ENCODE peak calls at places on chromosomes 13 and 19, in eight cellular contexts. G is iris pigment epithelial cell, D is fibroblast of pulmonary artery, W is heart right ventricle, R is progenitor cell of endocrine pancreas, Z is mucosa of descending colon, E is H54, U is GOT3. J is an unnamed sample.

GRCh38 chr13:98270819-98271218 is 93.8 kb upstream of the RNF113B start:
- DNase-seq in G (no peak), D (no peak), W (no peak), R (no peak), Z (no peak), E (no peak), U (no peak), J (no peak)

GRCh38 chr13:46531953-46532352 is 21.0 kb upstream of the LRCH1 start:
- DNase-seq in G (no peak), D (no peak), W (no peak), R (no peak), Z (no peak), E (no peak), U (no peak), J (no peak)

GRCh38 chr19:38434549-38435051 is 1.1 kb downstream of the RYR1 start:
- DNase-seq in G (no peak), D (no peak), W (no peak), R (no peak), Z (no peak), E (no peak), U (no peak), J (no peak)

GRCh38 chr13:113584205-113584869 is at the start of gene TFDP1:
- DNase-seq in G (peak), D (peak), W (peak), R (peak), Z (peak), E (peak), U (peak), J (peak)

GRCh38 chr19:4064551-4065260 is 2.0 kb downstream of the ZBTB7A start:
- DNase-seq in G (no peak), D (no peak), W (peak), R (no peak), Z (peak), E (no peak), U (no peak), J (no peak)

GRCh38 chr19:45958320-45958719 is 15.3 kb downstream of the NOVA2 start:
- DNase-seq in G (no peak), D (no peak), W (no peak), R (no peak), Z (no peak), E (no peak), U (no peak), J (no peak)

GRCh38 chr13:71304861-71305260 is 562.1 kb downstream of the DACH1 start:
- DNase-seq in G (no peak), D (no peak), W (no peak), R (no peak), Z (no peak), E (no peak), U (no peak), J (no peak)

GRCh38 chr19:33878136-33878535 is 81.5 kb downstream of the KCTD15 start:
- DNase-seq in G (no peak), D (no peak), W (no peak), R (no peak), Z (no peak), E (no peak), U (no peak), J (no peak)

GRCh38 chr19:57825501-57825900 is 4.6 kb upstream of the ZNF587B start:
- DNase-seq in G (no peak), D (peak), W (no peak), R (no peak), Z (no peak), E (no peak), U (no peak), J (no peak)

GRCh38 chr19:45468159-45468651 is 409 bp downstream of the FOSB start:
- DNase-seq in G (peak), D (no peak), W (no peak), R (no peak), Z (peak), E (no peak), U (peak), J (no peak)

GRCh38 chr13:112748947-112749346 is 59.1 kb downstream of the ATP11A start:
- DNase-seq in G (no peak), D (no peak), W (no peak), R (no peak), Z (no peak), E (no peak), U (no peak), J (no peak)

GRCh38 chr13:110696776-110697175 is 9.1 kb downstream of the CARS2 start:
- DNase-seq in G (no peak), D (no peak), W (no peak), R (no peak), Z (no peak), E (no peak), U (no peak), J (no peak)

GRCh38 chr13:85255978-85256377 is 543.2 kb downstream of the SLITRK6 start:
- DNase-seq in G (no peak), D (peak), W (no peak), R (no peak), Z (no peak), E (no peak), U (no peak), J (no peak)

GRCh38 chr13:48801255-48801654 is 147.5 kb downstream of the CYSLTR2 start:
- DNase-seq in G (peak), D (no peak), W (no peak), R (no peak), Z (no peak), E (no peak), U (no peak), J (no peak)

GRCh38 chr19:5978606-5979552 is 939 bp upstream of the RANBP3 start:
- DNase-seq in G (no peak), D (no peak), W (no peak), R (no peak), Z (no peak), E (no peak), U (no peak), J (no peak)

GRCh38 chr13:42275098-42275471 is 3.1 kb downstream of the AKAP11 start:
- DNase-seq in G (no peak), D (no peak), W (no peak), R (no peak), Z (no peak), E (no peak), U (no peak), J (no peak)

J was measured in cerebellar nuclear complex.